ENCODE peak calls at places on chromosomes 6 and 20, in six cellular contexts. T is GM12865; K is caudate nucleus; I is activated CD4-positive, alpha-beta T cell treated with anti-CD3 and anti-CD28 coated beads for 24 hours; G is stimulated activated naive CD8-positive, alpha-beta T cell treated with anti-CD3 and anti-CD28 coated beads, Interleukin-15, Interleukin-2, amounts not matched to agents 100 U/mL and 50 U/mL, for 24 hours; E is CD4-positive, alpha-beta T cell. U is an unnamed sample.

GRCh38 chr6:154572592-154572991 is 62.1 kb upstream of the CNKSR3 start:
- DNase-seq in T (no peak), K (no peak), I (no peak), G (no peak), E (no peak), U (no peak)

GRCh38 chr6:44665143-44665542 is 277.6 kb downstream of the CDC5L start:
- DNase-seq in T (no peak), K (no peak), I (no peak), G (no peak), E (no peak), U (no peak)

GRCh38 chr6:113082691-113083090 is 735.6 kb downstream of the RFPL4B start:
- DNase-seq in T (no peak), K (no peak), I (no peak), G (no peak), E (no peak), U (no peak)

GRCh38 chr20:13348301-13349239 is 127.5 kb downstream of the ISM1 start:
- DNase-seq in T (no peak), K (no peak), I (no peak), G (no peak), E (no peak), U (no peak)

GRCh38 chr6:34593741-34594140 is 37.6 kb upstream of the SPDEF start:
- DNase-seq in T (no peak), K (no peak), I (no peak), G (no peak), E (no peak), U (no peak)

GRCh38 chr6:43125555-43125954 is 45.5 kb upstream of the SRF start:
- DNase-seq in T (no peak), K (no peak), I (no peak), G (no peak), E (no peak), U (no peak)

GRCh38 chr20:3980260-3981131 is 34.9 kb downstream of the RNF24 start:
- DNase-seq in T (peak), K (no peak), I (peak), G (peak), E (no peak), U (peak)

GRCh38 chr6:47342824-47343223 is 33.1 kb upstream of the TNFRSF21 start:
- DNase-seq in T (no peak), K (no peak), I (no peak), G (no peak), E (no peak), U (no peak)

GRCh38 chr6:28443112-28443773 is at the start of gene ZSCAN23:
- DNase-seq in T (peak), K (peak), I (peak), G (peak), E (peak), U (peak)

GRCh38 chr20:56956536-56956935 is 309.9 kb downstream of the BMP7 start:
- DNase-seq in T (no peak), K (no peak), I (no peak), G (no peak), E (no peak), U (no peak)

GRCh38 chr6:167512926-167513325 is 188.0 kb downstream of the TTLL2 start:
- DNase-seq in T (no peak), K (no peak), I (no peak), G (no peak), E (no peak), U (no peak)

GRCh38 chr6:34597605-34598353 is 41.6 kb upstream of the SPDEF start:
- DNase-seq in T (no peak), K (no peak), I (no peak), G (no peak), E (no peak), U (no peak)

GRCh38 chr6:155103816-155104366 is 108.8 kb downstream of the TIAM2 start:
- DNase-seq in T (peak), K (no peak), I (no peak), G (peak), E (no peak), U (no peak)

GRCh38 chr6:143165315-143165855 is 104.7 kb downstream of the AIG1 start:
- DNase-seq in T (no peak), K (no peak), I (no peak), G (no peak), E (no peak), U (no peak)

GRCh38 chr6:12147557-12148316 is 135.6 kb downstream of the HIVEP1 start:
- DNase-seq in T (no peak), K (no peak), I (no peak), G (no peak), E (no peak), U (no peak)

GRCh38 chr6:133245033-133245903 is 4.1 kb downstream of the EYA4 start:
- DNase-seq in T (no peak), K (no peak), I (no peak), G (no peak), E (no peak), U (no peak)

GRCh38 chr20:3843490-3843889 is 3.1 kb upstream of the MAVS start:
- DNase-seq in T (no peak), K (no peak), I (no peak), G (peak), E (no peak), U (peak)

GRCh38 chr6:100246206-100246605 is 218.5 kb downstream of the SIM1 start:
- DNase-seq in T (no peak), K (no peak), I (no peak), G (no peak), E (no peak), U (no peak)

GRCh38 chr6:69866351-69867074 is at the start of gene COL19A1:
- DNase-seq in T (peak), K (no peak), I (no peak), G (peak), E (peak), U (peak)

GRCh38 chr20:52539891-52540290 is 348.3 kb upstream of the ZFP64 start:
- DNase-seq in T (no peak), K (no peak), I (no peak), G (no peak), E (no peak), U (no peak)

GRCh38 chr6:51398793-51399192 is 580.1 kb downstream of the TFAP2B start:
- DNase-seq in T (peak), K (no peak), I (no peak), G (no peak), E (no peak), U (no peak)

GRCh38 chr6:153392156-153392555 is 261.1 kb upstream of the RGS17 start:
- DNase-seq in T (no peak), K (no peak), I (no peak), G (no peak), E (no peak), U (no peak)

GRCh38 chr6:132198896-132199295 is 202.4 kb downstream of the MOXD1 start:
- DNase-seq in T (no peak), K (no peak), I (no peak), G (no peak), E (no peak), U (no peak)

GRCh38 chr20:2109425-2110210 is 8.0 kb downstream of the STK35 start:
- DNase-seq in T (no peak), K (no peak), I (no peak), G (no peak), E (no peak), U (no peak)

GRCh38 chr6:14339711-14340590 is 222.4 kb downstream of the CD83 start:
- DNase-seq in T (no peak), K (no peak), I (no peak), G (no peak), E (no peak), U (no peak)

GRCh38 chr20:3543901-3544507 is 73.2 kb downstream of the ATRN start:
- DNase-seq in T (no peak), K (no peak), I (no peak), G (no peak), E (no peak), U (no peak)

GRCh38 chr6:79607000-79607399 is 24.1 kb upstream of the SH3BGRL2 start:
- DNase-seq in T (no peak), K (no peak), I (no peak), G (no peak), E (no peak), U (no peak)

GRCh38 chr20:10466325-10466724 is 31.2 kb downstream of the SLX4IP start:
- DNase-seq in T (no peak), K (no peak), I (no peak), G (no peak), E (no peak), U (no peak)

GRCh38 chr6:73585566-73586415 is 65.0 kb upstream of the EEF1A1 start:
- DNase-seq in T (peak), K (no peak), I (no peak), G (peak), E (peak), U (peak)

GRCh38 chr20:17538517-17539170 is 7.5 kb upstream of the BFSP1 start:
- DNase-seq in T (peak), K (no peak), I (no peak), G (peak), E (no peak), U (peak)

GRCh38 chr6:63502165-63502564 is 70.1 kb upstream of the LOC128125822 start:
- DNase-seq in T (no peak), K (no peak), I (no peak), G (no peak), E (no peak), U (no peak)

GRCh38 chr20:41613321-41613720 is 4.9 kb downstream of the CHD6 start:
- DNase-seq in T (no peak), K (no peak), I (no peak), G (no peak), E (no peak), U (no peak)

GRCh38 chr6:128597956-128598355 is 77.6 kb upstream of the PTPRK start:
- DNase-seq in T (no peak), K (no peak), I (no peak), G (no peak), E (no peak), U (no peak)

U was measured in GM10248.